ENCODE peak calls at places on chromosome 21, in seven cellular contexts. L is prostate gland, F is ovary, X is right lobe of liver, Q is uterus, A is A549, P is NB4. G is an unnamed sample.

GRCh38 chr21:45001134-45002095 is 61.6 kb downstream of the SLX9 start:
- DNase-seq in L (peak), F (peak), X (no peak), Q (no peak), A (peak), P (no peak), G (no peak)

GRCh38 chr21:25870084-25870483 is 135.3 kb downstream of the GABPA start:
- DNase-seq in L (no peak), F (no peak), X (no peak), Q (no peak), A (no peak), P (no peak), G (no peak)

GRCh38 chr21:27525780-27526179 is 558.9 kb upstream of the ADAMTS5 start:
- DNase-seq in L (no peak), F (no peak), X (no peak), Q (no peak), A (no peak), P (no peak), G (no peak)

GRCh38 chr21:44903689-44904088 is 17.0 kb downstream of the ITGB2 start:
- DNase-seq in L (no peak), F (no peak), X (no peak), Q (no peak), A (no peak), P (no peak), G (no peak)

GRCh38 chr21:32411366-32412161 is 942 bp upstream of the EVA1C start:
- DNase-seq in L (peak), F (peak), X (peak), Q (peak), A (no peak), P (no peak), G (peak)

GRCh38 chr21:31337086-31337485 is 7.0 kb downstream of the TIAM1 start:
- DNase-seq in L (no peak), F (no peak), X (no peak), Q (no peak), A (no peak), P (no peak), G (no peak)

GRCh38 chr21:26801524-26801923 is 43.7 kb downstream of the ADAMTS1 start:
- DNase-seq in L (no peak), F (no peak), X (no peak), Q (peak), A (no peak), P (no peak), G (no peak)

GRCh38 chr21:32753818-32754610 is 17.5 kb downstream of the PAXBP1 start:
- DNase-seq in L (no peak), F (no peak), X (no peak), Q (no peak), A (no peak), P (no peak), G (no peak)

GRCh38 chr21:26918318-26919065 is 48.4 kb downstream of the ADAMTS5 start:
- DNase-seq in L (no peak), F (no peak), X (no peak), Q (no peak), A (no peak), P (no peak), G (no peak)

GRCh38 chr21:42746593-42747266 is 93.3 kb downstream of the PDE9A start:
- DNase-seq in L (no peak), F (no peak), X (no peak), Q (no peak), A (no peak), P (peak), G (no peak)

GRCh38 chr21:19322360-19322759 is 918.8 kb upstream of the TMPRSS15 start:
- DNase-seq in L (no peak), F (no peak), X (no peak), Q (no peak), A (no peak), P (no peak), G (peak)

GRCh38 chr21:36994501-36995189 is 11.9 kb upstream of the RIPPLY3 start:
- DNase-seq in L (no peak), F (no peak), X (no peak), Q (no peak), A (no peak), P (no peak), G (peak)

GRCh38 chr21:42864286-42864685 is 15.1 kb downstream of the WDR4 start:
- DNase-seq in L (no peak), F (no peak), X (no peak), Q (no peak), A (no peak), P (no peak), G (no peak)

GRCh38 chr21:18417361-18417760 is 13.8 kb upstream of the TMPRSS15 start:
- DNase-seq in L (no peak), F (no peak), X (no peak), Q (no peak), A (no peak), P (no peak), G (no peak)

GRCh38 chr21:21816778-21817177 is 818.6 kb downstream of the NCAM2 start:
- DNase-seq in L (no peak), F (no peak), X (no peak), Q (no peak), A (no peak), P (no peak), G (no peak)

GRCh38 chr21:44892536-44893277 is 19.2 kb upstream of the PTTG1IP start:
- DNase-seq in L (peak), F (no peak), X (peak), Q (no peak), A (no peak), P (peak), G (peak)

GRCh38 chr21:44337941-44338895 is 972 bp downstream of the CFAP410 start:
- DNase-seq in L (peak), F (peak), X (peak), Q (peak), A (peak), P (peak), G (peak)

GRCh38 chr21:36861924-36862323 is 104.5 kb downstream of the HLCS start:
- DNase-seq in L (no peak), F (no peak), X (no peak), Q (no peak), A (no peak), P (no peak), G (no peak)

GRCh38 chr21:15943009-15943666 is 213.4 kb downstream of the USP25 start:
- DNase-seq in L (no peak), F (no peak), X (no peak), Q (no peak), A (peak), P (no peak), G (no peak)

GRCh38 chr21:16117851-16118592 is 388.2 kb downstream of the USP25 start:
- DNase-seq in L (no peak), F (no peak), X (no peak), Q (no peak), A (no peak), P (no peak), G (no peak)

GRCh38 chr21:42737969-42738590 is 84.7 kb downstream of the PDE9A start:
- DNase-seq in L (no peak), F (peak), X (peak), Q (peak), A (no peak), P (peak), G (no peak)

GRCh38 chr21:32298148-32298559 is 501 bp upstream of the MRAP start:
- DNase-seq in L (no peak), F (no peak), X (peak), Q (no peak), A (no peak), P (no peak), G (no peak)

GRCh38 chr21:28099296-28099695 is 893.4 kb downstream of the LTN1 start:
- DNase-seq in L (no peak), F (peak), X (no peak), Q (peak), A (no peak), P (no peak), G (no peak)

GRCh38 chr21:18913914-18914313 is 510.3 kb upstream of the TMPRSS15 start:
- DNase-seq in L (no peak), F (no peak), X (no peak), Q (no peak), A (no peak), P (no peak), G (no peak)

GRCh38 chr21:44337428-44337827 is 1.8 kb downstream of the CFAP410 start:
- DNase-seq in L (no peak), F (no peak), X (no peak), Q (peak), A (no peak), P (peak), G (no peak)

GRCh38 chr21:43936186-43936967 is 71.4 kb downstream of the AGPAT3 start:
- DNase-seq in L (no peak), F (no peak), X (no peak), Q (no peak), A (no peak), P (no peak), G (no peak)

GRCh38 chr21:41600556-41600955 is 92.6 kb upstream of the TMPRSS2 start:
- DNase-seq in L (no peak), F (no peak), X (no peak), Q (no peak), A (no peak), P (no peak), G (no peak)

GRCh38 chr21:41598561-41599511 is 90.9 kb upstream of the TMPRSS2 start:
- DNase-seq in L (no peak), F (no peak), X (no peak), Q (no peak), A (no peak), P (peak), G (no peak)

GRCh38 chr21:41600961-41601572 is 93.1 kb upstream of the TMPRSS2 start:
- DNase-seq in L (no peak), F (no peak), X (no peak), Q (no peak), A (no peak), P (no peak), G (no peak)

GRCh38 chr21:41601573-41602371 is 93.8 kb upstream of the TMPRSS2 start:
- DNase-seq in L (peak), F (no peak), X (no peak), Q (no peak), A (no peak), P (no peak), G (no peak)

DNA sequence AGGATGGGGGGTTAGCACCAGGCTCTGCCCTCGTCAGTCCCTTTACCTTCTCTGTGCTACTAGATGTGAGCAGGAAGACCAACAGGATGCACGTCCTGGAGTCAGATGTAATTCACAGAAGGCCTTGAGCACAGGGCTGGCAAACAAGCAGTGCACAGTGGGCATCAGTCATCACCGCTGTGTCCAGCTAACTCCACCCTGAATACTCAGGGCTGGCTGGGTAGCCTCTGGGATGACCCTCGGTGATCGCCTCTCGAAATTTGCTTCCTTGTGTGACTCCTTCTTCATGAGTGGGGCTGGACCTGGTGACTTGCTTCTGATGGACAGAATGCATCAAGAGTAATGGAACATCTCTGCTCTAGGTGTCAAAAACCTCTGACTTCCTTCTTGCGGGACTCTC is 92.2 kb upstream of the TMPRSS2 start:
- DNase-seq in L (no peak), F (no peak), X (no peak), Q (no peak), A (no peak), P (no peak), G (no peak)
- TF ChIP-seq POLR2A in L (no peak), F (no peak), X (no peak), Q (no peak), A (no peak), P (no peak), G (no peak)

GRCh38 chr21:46253610-46254124 is 25.1 kb upstream of the LSS start:
- DNase-seq in L (no peak), F (no peak), X (no peak), Q (no peak), A (no peak), P (peak), G (peak)
- TF ChIP-seq POLR2A in L (no peak), F (no peak), X (no peak), Q (no peak), A (no peak), P (peak), G (no peak)

DNA sequence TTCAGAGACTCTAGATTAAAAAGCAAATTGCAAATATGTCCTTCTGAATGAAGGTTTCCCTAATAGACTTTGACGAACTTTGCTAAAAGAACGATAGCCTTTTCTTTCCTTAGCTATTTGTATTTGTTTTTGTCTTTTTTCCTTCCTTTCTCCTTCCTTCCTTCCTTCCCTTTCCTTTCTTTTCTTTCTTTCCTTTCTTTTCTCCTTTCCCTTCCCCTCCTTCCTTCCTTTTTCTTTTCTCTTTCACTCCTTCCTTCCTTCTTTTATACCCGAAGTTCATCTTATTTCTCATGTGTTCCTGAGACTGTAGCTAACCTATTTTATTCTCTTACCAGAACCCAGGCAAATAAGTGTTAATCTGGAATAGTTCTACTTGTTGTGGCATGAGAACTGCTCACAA is 381.2 kb upstream of the RUNX1 start:
- DNase-seq in L (no peak), F (no peak), X (no peak), Q (no peak), A (no peak), P (no peak), G (no peak)
- TF ChIP-seq POLR2A in L (no peak), F (no peak), X (no peak), Q (no peak), A (no peak), P (no peak), G (no peak)

GRCh38 chr21:38956791-38957571 is 151.3 kb downstream of the ETS2 start:
- DNase-seq in L (no peak), F (no peak), X (no peak), Q (peak), A (no peak), P (peak), G (no peak)

GRCh38 chr21:38960251-38960650 is 154.5 kb downstream of the ETS2 start:
- DNase-seq in L (no peak), F (no peak), X (no peak), Q (no peak), A (no peak), P (no peak), G (no peak)

GRCh38 chr21:38959686-38960049 is 153.9 kb downstream of the ETS2 start:
- DNase-seq in L (no peak), F (no peak), X (no peak), Q (peak), A (no peak), P (no peak), G (no peak)

GRCh38 chr21:38957575-38958340 is 152.0 kb downstream of the ETS2 start:
- DNase-seq in L (no peak), F (no peak), X (no peak), Q (no peak), A (no peak), P (no peak), G (no peak)

DNA sequence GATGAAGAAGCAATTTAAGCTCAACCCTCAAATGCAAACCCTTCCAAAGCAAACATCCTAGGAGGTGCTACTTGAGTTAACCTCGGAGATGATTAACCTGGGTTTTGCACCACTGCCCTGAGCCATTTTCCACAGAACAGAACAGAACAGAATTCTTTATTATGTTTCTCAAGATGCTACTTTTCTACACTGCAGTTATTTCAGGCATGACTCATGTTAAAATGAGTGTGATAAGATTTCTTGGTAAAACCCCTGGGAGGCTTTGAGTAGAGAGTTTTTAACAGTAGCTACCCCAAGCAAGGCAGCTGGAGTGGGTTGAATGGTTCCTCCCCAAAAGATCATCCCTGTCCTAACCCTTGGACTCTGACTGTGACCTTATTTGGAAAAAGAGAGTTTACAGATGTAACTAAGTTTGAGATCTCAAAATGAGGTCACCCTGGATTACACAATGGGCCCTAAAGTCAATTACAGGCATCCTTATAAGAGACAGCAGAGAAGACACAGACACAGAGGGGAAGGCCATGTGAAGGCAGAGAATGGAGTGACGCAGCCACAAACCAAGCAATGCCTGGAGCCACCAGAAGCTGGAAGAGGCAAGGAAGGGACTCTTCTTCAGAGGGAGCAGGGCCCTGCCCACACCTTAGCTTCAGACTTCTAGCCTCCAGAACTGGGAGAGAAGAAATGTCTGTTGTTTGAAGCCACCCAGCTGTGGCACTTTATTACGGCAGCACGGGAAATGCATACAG is 153.4 kb downstream of the ETS2 start:
- DNase-seq in L (no peak), F (no peak), X (peak), Q (peak), A (no peak), P (peak), G (peak)
- TF ChIP-seq POLR2A in L (no peak), F (no peak), X (peak), Q (no peak), A (no peak), P (no peak), G (peak)

GRCh38 chr21:14452842-14453241 is 69.9 kb upstream of the HSPA13 start:
- DNase-seq in L (no peak), F (no peak), X (no peak), Q (no peak), A (no peak), P (no peak), G (peak)

GRCh38 chr21:14453964-14454641 is 71.2 kb upstream of the HSPA13 start:
- DNase-seq in L (no peak), F (no peak), X (no peak), Q (no peak), A (no peak), P (peak), G (peak)

GRCh38 chr21:14452031-14452778 is 69.3 kb upstream of the HSPA13 start:
- DNase-seq in L (no peak), F (no peak), X (no peak), Q (no peak), A (no peak), P (no peak), G (peak)

GRCh38 chr21:14453339-14453738 is 70.4 kb upstream of the HSPA13 start:
- DNase-seq in L (no peak), F (no peak), X (no peak), Q (no peak), A (no peak), P (no peak), G (peak)

DNA sequence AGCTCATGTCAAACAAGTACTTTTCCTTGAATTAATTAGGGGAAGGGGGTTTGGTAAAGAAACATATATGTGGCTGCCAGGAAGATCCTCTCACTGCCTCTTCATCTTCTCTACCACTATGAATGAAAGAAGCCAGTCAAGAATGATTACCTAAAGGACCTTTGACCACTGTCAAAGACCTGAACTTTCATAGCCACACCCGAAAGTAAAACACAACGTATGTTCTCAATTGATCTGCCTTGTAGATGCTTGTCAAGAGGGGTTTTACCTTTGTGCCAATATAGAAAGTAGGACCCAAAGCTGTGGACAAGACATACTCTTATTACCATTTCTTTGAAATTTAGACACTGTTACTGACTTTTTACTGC is 71.7 kb upstream of the HSPA13 start:
- DNase-seq in L (no peak), F (no peak), X (no peak), Q (no peak), A (no peak), P (no peak), G (no peak)
- TF ChIP-seq POLR2A in L (no peak), F (no peak), X (no peak), Q (no peak), A (no peak), P (no peak), G (no peak)

GRCh38 chr21:41453198-41453597 is 27.2 kb downstream of the MX1 start:
- DNase-seq in L (no peak), F (no peak), X (no peak), Q (no peak), A (no peak), P (no peak), G (no peak)

GRCh38 chr21:41446571-41446970 is 20.5 kb downstream of the MX1 start:
- DNase-seq in L (no peak), F (no peak), X (no peak), Q (no peak), A (no peak), P (no peak), G (no peak)

GRCh38 chr21:41451753-41452676 is 26.0 kb downstream of the MX1 start:
- DNase-seq in L (no peak), F (no peak), X (peak), Q (no peak), A (no peak), P (no peak), G (no peak)

GRCh38 chr21:41447356-41447755 is 21.3 kb downstream of the MX1 start:
- DNase-seq in L (no peak), F (no peak), X (no peak), Q (no peak), A (no peak), P (no peak), G (no peak)

GRCh38 chr21:41449613-41450012 is 23.6 kb downstream of the MX1 start:
- DNase-seq in L (no peak), F (no peak), X (peak), Q (no peak), A (no peak), P (no peak), G (no peak)
- TF ChIP-seq POLR2A in L (no peak), F (no peak), X (no peak), Q (no peak), A (no peak), P (no peak), G (no peak)

DNA sequence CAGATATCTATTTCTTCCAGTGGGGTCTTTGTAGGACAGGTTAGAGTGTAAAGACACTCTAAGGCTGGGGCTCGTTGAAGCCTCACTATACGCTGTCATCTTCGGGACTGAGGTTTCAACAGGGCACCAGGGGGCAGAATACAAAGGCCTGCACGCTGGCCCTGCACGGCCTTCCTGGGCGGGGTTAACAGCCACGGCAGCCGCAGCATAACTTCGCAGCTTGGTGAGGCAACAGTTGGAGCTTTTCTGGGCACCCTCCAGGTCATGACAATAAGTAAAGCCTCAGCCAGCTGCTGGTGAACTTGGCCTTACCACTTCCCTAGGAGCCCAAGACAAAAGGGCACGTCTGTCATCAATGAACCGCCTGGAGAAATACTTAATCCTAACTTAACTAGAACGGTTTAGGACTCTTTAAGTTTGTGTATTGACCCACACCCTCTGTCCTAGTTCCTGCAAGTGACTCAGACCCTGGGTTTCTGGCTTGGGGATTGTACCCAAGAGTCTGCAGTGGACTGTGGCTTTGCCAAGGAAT is 2.3 kb upstream of the RUNX1 start:
- DNase-seq in L (peak), F (no peak), X (peak), Q (peak), A (peak), P (peak), G (peak)
- TF ChIP-seq POLR2A in L (no peak), F (no peak), X (no peak), Q (no peak), A (no peak), P (no peak), G (no peak)

GRCh38 chr21:29299906-29300546 is 1.3 kb downstream of the BACH1 start:
- DNase-seq in L (peak), F (no peak), X (peak), Q (peak), A (peak), P (peak), G (peak)
- TF ChIP-seq POLR2A in L (no peak), F (no peak), X (peak), Q (no peak), A (no peak), P (no peak), G (peak)